ENCODE peak calls at places on chromosomes 12 and 14, in four cellular contexts. L, U, N and Z are unnamed samples.

GRCh38 chr12:64701283-64701682 is 57.9 kb downstream of the GNS start:
- DNase-seq in L (no peak), U (no peak), N (no peak), Z (no peak)

GRCh38 chr14:72186461-72187035 is 254.3 kb downstream of the RGS6 start:
- DNase-seq in L (no peak), U (no peak), N (no peak), Z (no peak)

GRCh38 chr14:97618917-97619690 is 821.9 kb downstream of the VRK1 start:
- DNase-seq in L (no peak), U (no peak), N (no peak), Z (no peak)

GRCh38 chr14:104882325-104882973 is 17.4 kb downstream of the CEP170B start:
- DNase-seq in L (no peak), U (no peak), N (peak; percentile 94), Z (peak; percentile 65)

GRCh38 chr14:51333901-51334432 is 93.9 kb downstream of the TMX1 start:
- DNase-seq in L (no peak), U (no peak), N (no peak), Z (no peak)

GRCh38 chr14:90796319-90796718 is 19.9 kb downstream of the TTC7B start:
- DNase-seq in L (no peak), U (no peak), N (no peak), Z (no peak)

GRCh38 chr12:107704056-107704455 is 18.5 kb downstream of the PWP1 start:
- DNase-seq in L (no peak), U (no peak), N (no peak), Z (no peak)

GRCh38 chr12:30613119-30613830 is 82.4 kb downstream of the IPO8 start:
- DNase-seq in L (peak; percentile 87), U (no peak), N (no peak), Z (no peak)

GRCh38 chr14:93994919-93995682 is 2.0 kb upstream of the CCDC197 start:
- DNase-seq in L (peak; percentile 30), U (no peak), N (peak; percentile 55), Z (peak; percentile 91)

GRCh38 chr14:24806061-24806678 is 172.2 kb upstream of the GZMB start:
- DNase-seq in L (peak; percentile 69), U (peak; percentile 22), N (peak; percentile 71), Z (peak; percentile 44)

GRCh38 chr12:54657048-54657696 is 9.0 kb upstream of the DCD start:
- DNase-seq in L (no peak), U (no peak), N (no peak), Z (no peak)

GRCh38 chr14:77902806-77903205 is 102.9 kb downstream of the ADCK1 start:
- DNase-seq in L (no peak), U (no peak), N (no peak), Z (no peak)

GRCh38 chr14:69675877-69676416 is 64.6 kb downstream of the SUSD6 start:
- DNase-seq in L (no peak), U (no peak), N (no peak), Z (no peak)

GRCh38 chr12:48618541-48618940 is 48.7 kb upstream of the LALBA start:
- DNase-seq in L (peak; percentile 81), U (peak; percentile 41), N (peak; percentile 92), Z (peak; percentile 46)

GRCh38 chr14:68654471-68654941 is 138.4 kb downstream of the ZFP36L1 start:
- DNase-seq in L (peak; percentile 57), U (no peak), N (no peak), Z (no peak)

GRCh38 chr12:109877504-109878246 is 2.7 kb downstream of the GLTP start:
- DNase-seq in L (no peak), U (peak; percentile 46), N (no peak), Z (peak; percentile 60)

GRCh38 chr12:22855456-22855855 is 230.5 kb downstream of the ETNK1 start:
- DNase-seq in L (no peak), U (no peak), N (peak; percentile 14), Z (no peak)

GRCh38 chr12:89472508-89472907 is 52.1 kb downstream of the GALNT4 start:
- DNase-seq in L (no peak), U (no peak), N (no peak), Z (no peak)

GRCh38 chr14:100726467-100726811 is 253 bp upstream of the DLK1 start:
- DNase-seq in L (no peak), U (no peak), N (no peak), Z (no peak)

GRCh38 chr14:54785111-54785777 is 117.4 kb downstream of the GCH1 start:
- DNase-seq in L (no peak), U (no peak), N (no peak), Z (no peak)

GRCh38 chr14:64417042-64417770 is 29.1 kb downstream of the MTHFD1 start:
- DNase-seq in L (peak; percentile 51), U (no peak), N (no peak), Z (no peak)

GRCh38 chr14:100914597-100915021 is 11.1 kb upstream of the RTL1 start:
- DNase-seq in L (no peak), U (no peak), N (no peak), Z (no peak)

GRCh38 chr12:59634254-59634653 is 38.4 kb downstream of the SLC16A7 start:
- DNase-seq in L (no peak), U (no peak), N (no peak), Z (no peak)

GRCh38 chr14:33938131-33938949 is 12.5 kb downstream of the EGLN3 start:
- DNase-seq in L (peak; percentile 77), U (peak; percentile 51), N (peak; percentile 53), Z (peak; percentile 74)

GRCh38 chr14:54333511-54333910 is 63.3 kb upstream of the CDKN3 start:
- DNase-seq in L (no peak), U (no peak), N (no peak), Z (no peak)

GRCh38 chr14:64727551-64728071 is 23.4 kb downstream of the PLEKHG3 start:
- DNase-seq in L (no peak), U (no peak), N (no peak), Z (no peak)

GRCh38 chr12:66959276-66959675 is 280.4 kb upstream of the GRIP1 start:
- DNase-seq in L (no peak), U (no peak), N (no peak), Z (no peak)

GRCh38 chr14:83257466-83258439 is 1724.1 kb upstream of the SEL1L start:
- DNase-seq in L (no peak), U (no peak), N (no peak), Z (no peak)

GRCh38 chr12:123771261-123771660 is 9.2 kb downstream of the DNAH10 start:
- DNase-seq in L (no peak), U (no peak), N (no peak), Z (no peak)

GRCh38 chr14:77307099-77307496 is 13.6 kb downstream of the POMT2 start:
- DNase-seq in L (no peak), U (peak; percentile 80), N (no peak), Z (peak; percentile 96)

GRCh38 chr12:113813229-113813541 is 152.9 kb downstream of the RBM19 start:
- DNase-seq in L (no peak), U (no peak), N (no peak), Z (no peak)

GRCh38 chr14:61578745-61579144 is 116.6 kb upstream of the HIF1A start:
- DNase-seq in L (peak; percentile 73), U (no peak), N (no peak), Z (no peak)

GRCh38 chr14:25150934-25151790 is 101.2 kb upstream of the STXBP6 start:
- DNase-seq in L (peak; percentile 76), U (no peak), N (peak; percentile 48), Z (no peak)

GRCh38 chr14:78143489-78144145 is 26.6 kb upstream of the NRXN3 start:
- DNase-seq in L (no peak), U (no peak), N (no peak), Z (no peak)